ENCODE peak calls at places on chromosomes 16 and 17, in nine cellular contexts. B, E, S, P, O, L, Z, H and C are unnamed samples.
A peak's percentile ranks its signal among the peaks of the same experiment; 100 is the strongest.

GRCh38 chr17:39684369-39685043 is 3.4 kb downstream of the PGAP3 start:
- DNase-seq in B (no peak), E (no peak), S (no peak), P (no peak), O (no peak), L (no peak), Z (no peak), H (no peak), C (no peak)

GRCh38 chr17:49546546-49547535 is 28.8 kb upstream of the NXPH3 start:
- DNase-seq in B (no peak), E (no peak), S (no peak), P (no peak), O (no peak), L (no peak), Z (peak; percentile 81), H (no peak), C (no peak)

GRCh38 chr17:65463242-65463641 is 98.2 kb downstream of the AXIN2 start:
- DNase-seq in B (peak; percentile 66), E (no peak), S (peak; percentile 40), P (no peak), O (peak; percentile 90), L (peak; percentile 88), Z (no peak), H (peak; percentile 26), C (no peak)

GRCh38 chr16:23107878-23108277 is 41.4 kb downstream of the USP31 start:
- DNase-seq in B (no peak), E (no peak), S (no peak), P (peak; percentile 33), O (peak; percentile 11), L (no peak), Z (no peak), H (no peak), C (no peak)

GRCh38 chr16:89261691-89262563 is 44.4 kb downstream of the ZNF778 start:
- DNase-seq in B (no peak), E (no peak), S (no peak), P (no peak), O (no peak), L (no peak), Z (no peak), H (peak; percentile 40), C (no peak)

GRCh38 chr17:78996781-78997201 is 12.8 kb downstream of the CANT1 start:
- DNase-seq in B (no peak), E (peak; percentile 30), S (no peak), P (no peak), O (no peak), L (no peak), Z (no peak), H (no peak), C (no peak)

GRCh38 chr16:88320947-88321634 is 61.7 kb upstream of the ZNF469 start:
- DNase-seq in B (no peak), E (no peak), S (no peak), P (no peak), O (no peak), L (no peak), Z (no peak), H (no peak), C (no peak)

GRCh38 chr16:58814348-58814801 is 80.3 kb upstream of the GOT2 start:
- DNase-seq in B (peak; percentile 23), E (peak; percentile 19), S (peak; percentile 22), P (peak; percentile 15), O (peak; percentile 26), L (no peak), Z (peak; percentile 74), H (peak; percentile 53), C (peak; percentile 3)

GRCh38 chr17:79388556-79389295 is 222.1 kb downstream of the RBFOX3 start:
- DNase-seq in B (peak; percentile 57), E (peak; percentile 43), S (peak; percentile 38), P (peak; percentile 1), O (peak; percentile 20), L (peak; percentile 43), Z (peak; percentile 88), H (peak; percentile 64), C (no peak)

GRCh38 chr17:40190197-40191021 is 13.1 kb downstream of the RAPGEFL1 start:
- DNase-seq in B (no peak), E (no peak), S (no peak), P (no peak), O (peak; percentile 17), L (no peak), Z (peak; percentile 63), H (no peak), C (no peak)

GRCh38 chr17:152860-153420 is 15.6 kb downstream of the SCGB1C2 start:
- DNase-seq in B (no peak), E (no peak), S (no peak), P (no peak), O (no peak), L (no peak), Z (no peak), H (no peak), C (no peak)

GRCh38 chr16:88782454-88783390 is 2.3 kb downstream of the PIEZO1 start:
- DNase-seq in B (peak; percentile 15), E (no peak), S (no peak), P (no peak), O (peak; percentile 90), L (no peak), Z (no peak), H (no peak), C (no peak)

GRCh38 chr16:89505204-89506112 is 2.7 kb upstream of the SPG7 start:
- DNase-seq in B (peak; percentile 82), E (peak; percentile 98), S (peak; percentile 93), P (no peak), O (peak; percentile 89), L (peak; percentile 96), Z (no peak), H (peak; percentile 97), C (peak; percentile 94)

GRCh38 chr16:86457621-86458456 is 52.5 kb upstream of the FOXF1 start:
- DNase-seq in B (no peak), E (no peak), S (no peak), P (no peak), O (no peak), L (no peak), Z (no peak), H (no peak), C (peak; percentile 88)

GRCh38 chr16:24838554-24839266 is 7.1 kb upstream of the SLC5A11 start:
- DNase-seq in B (no peak), E (peak; percentile 25), S (no peak), P (peak; percentile 6), O (peak; percentile 74), L (no peak), Z (no peak), H (no peak), C (no peak)

GRCh38 chr17:4142107-4142900 is 526 bp downstream of the ZZEF1 start:
- DNase-seq in B (peak; percentile 40), E (peak; percentile 46), S (peak; percentile 21), P (no peak), O (no peak), L (peak; percentile 49), Z (peak; percentile 75), H (peak; percentile 32), C (no peak)

GRCh38 chr16:3095869-3096268 is 3.2 kb downstream of the ZSCAN10 start:
- DNase-seq in B (no peak), E (no peak), S (no peak), P (no peak), O (no peak), L (no peak), Z (no peak), H (no peak), C (no peak)
- TF ChIP-seq CTCF in B (peak; percentile 39), E (peak; percentile 16), S (no peak), P (peak; percentile 25), O (peak; percentile 18), L (no peak), Z (no peak), H (no peak), C (no peak)

GRCh38 chr16:57765160-57765728 is 29.7 kb downstream of the KATNB1 start:
- DNase-seq in B (no peak), E (no peak), S (no peak), P (no peak), O (no peak), L (no peak), Z (no peak), H (no peak), C (no peak)
- H3K4me3 ChIP-seq in B (no peak overlapping the region), E (no peak overlapping the region), S (no peak overlapping the region), P (no peak overlapping the region), O (no peak overlapping the region), L (no peak overlapping the region), Z (no peak overlapping the region), H (no peak overlapping the region), C (no peak overlapping the region)

DNA sequence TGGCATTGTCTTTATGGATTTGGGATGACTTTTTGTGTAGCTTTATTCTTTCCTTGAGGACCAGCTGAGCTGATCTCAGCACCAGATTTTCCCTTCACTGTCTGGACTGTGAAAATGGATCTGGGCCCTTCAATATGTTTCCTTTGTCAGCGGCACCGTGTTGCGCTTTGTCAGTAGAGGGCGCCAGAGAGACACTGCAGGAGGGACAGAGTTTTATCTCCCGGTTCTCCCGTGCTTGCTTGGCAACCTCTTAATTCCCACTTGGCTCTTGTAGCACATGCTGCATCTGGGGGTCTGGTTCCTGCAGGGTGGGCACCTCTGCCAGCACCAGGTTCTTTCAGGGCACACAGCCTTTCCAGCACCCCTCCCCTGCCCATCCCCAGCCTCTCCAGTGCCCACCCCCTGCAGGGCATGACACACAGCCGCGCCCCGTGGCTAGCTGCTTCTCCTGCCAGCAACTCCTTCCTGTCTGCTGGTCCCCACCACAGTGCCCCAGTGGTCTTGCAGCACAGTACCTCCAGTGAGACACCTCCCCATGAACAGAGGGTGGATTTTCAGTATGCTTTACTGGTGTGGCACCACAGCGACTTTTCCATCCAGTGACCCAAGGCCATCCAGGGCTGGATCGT is 19.6 kb downstream of the OR1D5 start:
- DNase-seq in B (no peak), E (peak; percentile 51), S (no peak), P (no peak), O (no peak), L (no peak), Z (peak; percentile 39), H (no peak), C (no peak)
- TF ChIP-seq CTCF in B (peak; percentile 15), E (no peak), S (no peak), P (peak; percentile 6), O (no peak), L (no peak), Z (peak; percentile 34), H (no peak), C (peak; percentile 56)

GRCh38 chr16:47136101-47136820 is 7.5 kb downstream of the NETO2 start:
- DNase-seq in B (no peak), E (no peak), S (peak; percentile 23), P (peak; percentile 42), O (peak; percentile 88), L (no peak), Z (no peak), H (no peak), C (no peak)
- H3K4me3 ChIP-seq in B (no peak overlapping the region), E (no peak overlapping the region), S (no peak overlapping the region), P (no peak overlapping the region), O (no peak overlapping the region), L (no peak overlapping the region), Z (no peak overlapping the region), H (no peak overlapping the region), C (no peak overlapping the region)